ENCODE peak calls at places on chromosomes 6 and 20, in five cellular contexts. One of them, this sample, is unnamed.

GRCh38 chr6:15475261-15475660 is 187.6 kb downstream of the DTNBP1 start:
- DNase-seq in HFF-Myc: no peak
- DNase-seq in fibroblast of mammary gland: no peak
- DNase-seq in fibroblast of lung: no peak
- DNase-seq in uterus: no peak
- DNase-seq in this sample: no peak

GRCh38 chr6:31826793-31827285 is 699 bp upstream of the HSPA1B start:
- DNase-seq in fibroblast of lung: no peak
- DNase-seq in fibroblast of mammary gland: peak
- DNase-seq in uterus: peak
- DNase-seq in HFF-Myc: peak
- DNase-seq in this sample: peak

GRCh38 chr6:73262701-73263569 is at the start of gene KHDC1:
- DNase-seq in HFF-Myc: peak
- DNase-seq in fibroblast of mammary gland: peak
- DNase-seq in uterus: peak
- DNase-seq in fibroblast of lung: peak
- DNase-seq in this sample: peak

GRCh38 chr20:16444056-16444777 is 129.0 kb downstream of the KIF16B start:
- DNase-seq in uterus: no peak
- DNase-seq in fibroblast of mammary gland: peak
- DNase-seq in HFF-Myc: no peak
- DNase-seq in fibroblast of lung: peak
- DNase-seq in this sample: peak

GRCh38 chr6:125859691-125860210 is 69.0 kb downstream of the NCOA7 start:
- DNase-seq in uterus: no peak
- DNase-seq in fibroblast of mammary gland: peak
- DNase-seq in fibroblast of lung: no peak
- DNase-seq in HFF-Myc: no peak
- DNase-seq in this sample: peak

GRCh38 chr20:25046736-25047666 is 10.9 kb downstream of the ACSS1 start:
- DNase-seq in HFF-Myc: no peak
- DNase-seq in uterus: peak
- DNase-seq in fibroblast of mammary gland: no peak
- DNase-seq in fibroblast of lung: no peak
- DNase-seq in this sample: no peak

GRCh38 chr6:112218563-112218962 is 35.8 kb downstream of the LAMA4 start:
- DNase-seq in HFF-Myc: no peak
- DNase-seq in fibroblast of mammary gland: peak
- DNase-seq in uterus: peak
- DNase-seq in fibroblast of lung: peak
- DNase-seq in this sample: peak

GRCh38 chr6:17505767-17506280 is 94.3 kb upstream of the FAM8A1 start:
- DNase-seq in fibroblast of mammary gland: peak
- DNase-seq in uterus: no peak
- DNase-seq in fibroblast of lung: peak
- DNase-seq in HFF-Myc: no peak
- DNase-seq in this sample: peak

GRCh38 chr20:46903937-46904336 is 9.3 kb downstream of the EYA2 start:
- DNase-seq in HFF-Myc: no peak
- DNase-seq in fibroblast of mammary gland: no peak
- DNase-seq in fibroblast of lung: no peak
- DNase-seq in uterus: no peak
- DNase-seq in this sample: no peak
- TF ChIP-seq CTCF in HFF-Myc: no peak
- TF ChIP-seq CTCF in fibroblast of mammary gland: no peak
- TF ChIP-seq CTCF in fibroblast of lung: no peak
- TF ChIP-seq CTCF in uterus: no peak
- TF ChIP-seq CTCF in this sample: no peak

DNA sequence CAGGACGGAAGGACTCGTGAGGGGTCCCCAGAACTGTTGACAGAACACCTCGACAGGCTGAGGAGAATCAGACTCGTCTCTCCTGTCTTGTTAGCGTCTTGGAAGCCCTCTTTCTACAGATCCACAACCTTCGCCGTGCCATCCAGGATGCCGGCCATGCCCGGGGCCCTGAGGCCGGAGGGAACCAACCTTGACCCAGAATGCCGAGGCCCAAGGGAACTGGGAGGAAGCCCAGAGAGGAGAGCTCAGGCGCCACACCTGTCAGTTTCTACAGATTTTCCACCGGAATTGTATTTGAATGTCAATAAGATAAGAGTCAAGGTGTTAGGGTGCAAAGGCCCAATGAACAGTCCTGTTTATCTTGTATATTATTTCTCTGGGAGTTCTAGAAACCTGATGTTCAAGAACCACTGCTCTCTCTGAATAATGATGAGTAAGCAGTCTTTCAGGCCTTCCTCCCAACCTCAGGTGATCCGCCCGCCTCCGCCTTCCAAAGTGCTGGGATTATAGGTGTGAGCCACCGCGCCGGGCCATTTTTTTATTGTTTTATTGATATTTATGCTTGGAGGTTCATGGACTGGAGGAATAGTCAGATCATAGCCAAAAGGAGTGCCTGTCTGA is 804 bp upstream of the ME1 start:
- DNase-seq in fibroblast of mammary gland: no peak
- DNase-seq in HFF-Myc: no peak
- DNase-seq in fibroblast of lung: no peak
- DNase-seq in uterus: no peak
- DNase-seq in this sample: no peak
- H3K4me3 ChIP-seq in fibroblast of mammary gland: peak
- H3K4me3 ChIP-seq in HFF-Myc: peak
- H3K4me3 ChIP-seq in fibroblast of lung: no peak
- H3K4me3 ChIP-seq in uterus: no peak
- H3K4me3 ChIP-seq in this sample: peak

DNA sequence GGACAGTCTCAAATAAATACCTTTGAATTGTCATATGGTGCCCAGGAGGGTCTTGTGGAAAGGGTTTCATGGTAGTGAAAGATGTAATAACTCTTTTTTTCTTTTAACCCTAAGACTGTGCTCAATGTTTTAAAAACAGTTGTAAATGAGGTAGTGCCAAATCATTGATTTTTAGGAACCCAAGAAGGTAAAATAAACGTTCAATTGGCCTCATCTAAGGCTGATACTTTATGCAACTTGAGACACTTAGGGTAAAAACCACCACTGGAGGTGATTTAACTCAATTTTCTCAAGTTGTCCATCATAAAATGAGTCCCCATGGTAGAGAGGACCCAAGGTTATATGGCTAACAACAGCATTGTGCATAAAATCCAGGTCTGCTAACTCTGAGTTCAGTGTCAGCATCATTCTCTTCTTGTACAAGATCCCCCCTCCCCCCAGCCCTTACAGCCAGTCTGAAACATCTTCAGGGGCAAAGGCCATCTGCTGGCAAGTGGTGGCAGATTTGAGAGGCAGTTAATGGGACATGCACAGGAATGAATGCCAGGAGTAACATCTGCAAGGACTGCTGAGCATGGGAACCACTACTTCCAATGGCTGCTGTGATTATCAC is 244.4 kb downstream of the GMPR start:
- DNase-seq in fibroblast of mammary gland: no peak
- DNase-seq in fibroblast of lung: no peak
- DNase-seq in HFF-Myc: no peak
- DNase-seq in uterus: no peak
- DNase-seq in this sample: no peak
- TF ChIP-seq CTCF in fibroblast of mammary gland: no peak
- TF ChIP-seq CTCF in fibroblast of lung: no peak
- TF ChIP-seq CTCF in HFF-Myc: no peak
- TF ChIP-seq CTCF in uterus: no peak
- TF ChIP-seq CTCF in this sample: no peak

GRCh38 chr6:161444464-161444863 is 170.6 kb upstream of the AGPAT4 start:
- DNase-seq in uterus: no peak
- DNase-seq in fibroblast of lung: peak
- DNase-seq in HFF-Myc: no peak
- DNase-seq in fibroblast of mammary gland: peak
- DNase-seq in this sample: no peak
- H3K4me3 ChIP-seq in uterus: no peak
- H3K4me3 ChIP-seq in fibroblast of lung: no peak
- H3K4me3 ChIP-seq in HFF-Myc: no peak
- H3K4me3 ChIP-seq in fibroblast of mammary gland: no peak
- H3K4me3 ChIP-seq in this sample: no peak

GRCh38 chr6:11598687-11599086 is 61.1 kb downstream of the TMEM170B start:
- DNase-seq in fibroblast of mammary gland: no peak
- DNase-seq in fibroblast of lung: no peak
- DNase-seq in uterus: no peak
- DNase-seq in HFF-Myc: no peak
- DNase-seq in this sample: no peak

GRCh38 chr6:11596640-11597237 is 59.2 kb downstream of the TMEM170B start:
- DNase-seq in uterus: no peak
- DNase-seq in fibroblast of lung: no peak
- DNase-seq in fibroblast of mammary gland: no peak
- DNase-seq in HFF-Myc: no peak
- DNase-seq in this sample: no peak

GRCh38 chr6:11592289-11592906 is 54.8 kb downstream of the TMEM170B start:
- DNase-seq in fibroblast of lung: no peak
- DNase-seq in fibroblast of mammary gland: peak
- DNase-seq in uterus: no peak
- DNase-seq in HFF-Myc: no peak
- DNase-seq in this sample: peak

GRCh38 chr6:11593096-11593495 is 55.5 kb downstream of the TMEM170B start:
- DNase-seq in HFF-Myc: no peak
- DNase-seq in uterus: no peak
- DNase-seq in fibroblast of lung: no peak
- DNase-seq in fibroblast of mammary gland: no peak
- DNase-seq in this sample: no peak

DNA sequence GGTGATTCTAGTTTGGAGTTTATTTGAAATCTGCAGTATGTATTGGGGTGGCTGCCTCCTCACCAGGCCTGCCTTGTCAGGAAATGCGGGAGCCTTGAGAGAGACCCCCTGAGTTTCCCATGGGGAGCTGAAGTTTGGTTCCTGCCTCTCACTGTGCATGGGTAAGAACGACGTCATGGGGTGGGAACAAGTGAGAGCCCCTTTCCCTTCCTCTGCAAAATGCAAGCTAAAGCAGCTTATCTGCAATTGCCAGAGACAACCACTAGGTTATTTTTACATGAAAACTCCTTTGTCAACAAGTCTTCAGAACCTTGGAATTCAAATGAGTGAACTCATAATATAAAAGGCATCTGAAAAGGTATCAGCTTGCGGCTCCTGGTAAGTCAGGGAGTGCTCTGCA is 58.4 kb downstream of the TMEM170B start:
- DNase-seq in uterus: no peak
- DNase-seq in fibroblast of mammary gland: peak
- DNase-seq in HFF-Myc: no peak
- DNase-seq in fibroblast of lung: no peak
- DNase-seq in this sample: no peak
- TF ChIP-seq CTCF in uterus: no peak
- TF ChIP-seq CTCF in fibroblast of mammary gland: peak
- TF ChIP-seq CTCF in HFF-Myc: no peak
- TF ChIP-seq CTCF in fibroblast of lung: no peak
- TF ChIP-seq CTCF in this sample: peak

GRCh38 chr20:44598413-44599290 is 16.3 kb downstream of the PKIG start:
- DNase-seq in fibroblast of mammary gland: no peak
- DNase-seq in HFF-Myc: no peak
- DNase-seq in uterus: no peak
- DNase-seq in fibroblast of lung: peak
- DNase-seq in this sample: peak
- H3K4me3 ChIP-seq in fibroblast of mammary gland: no peak
- H3K4me3 ChIP-seq in HFF-Myc: no peak
- H3K4me3 ChIP-seq in uterus: no peak
- H3K4me3 ChIP-seq in fibroblast of lung: no peak
- H3K4me3 ChIP-seq in this sample: no peak

DNA sequence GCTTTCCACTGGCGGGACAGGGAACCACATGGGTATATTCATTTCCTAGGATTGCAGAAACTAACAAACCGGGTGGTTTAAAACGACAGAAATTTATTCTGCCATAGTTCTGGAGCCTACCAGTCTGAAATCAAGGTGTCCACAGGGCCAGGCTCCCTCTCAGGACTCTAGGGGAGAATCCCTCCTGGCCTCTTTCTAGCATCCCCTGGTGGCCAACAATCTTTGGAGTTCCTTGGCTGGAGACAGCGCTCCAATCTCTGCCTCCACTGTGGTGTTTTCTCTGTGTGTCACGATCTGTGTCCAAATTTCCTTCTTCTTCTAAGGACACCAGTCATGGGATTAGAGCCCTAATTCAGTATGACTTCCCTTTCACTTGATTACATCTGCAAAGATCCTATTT is 95.0 kb downstream of the SCML4 start:
- DNase-seq in fibroblast of mammary gland: no peak
- DNase-seq in fibroblast of lung: no peak
- DNase-seq in HFF-Myc: no peak
- DNase-seq in uterus: no peak
- DNase-seq in this sample: no peak
- TF ChIP-seq CTCF in fibroblast of mammary gland: peak
- TF ChIP-seq CTCF in fibroblast of lung: no peak
- TF ChIP-seq CTCF in HFF-Myc: peak
- TF ChIP-seq CTCF in uterus: no peak
- TF ChIP-seq CTCF in this sample: no peak

DNA sequence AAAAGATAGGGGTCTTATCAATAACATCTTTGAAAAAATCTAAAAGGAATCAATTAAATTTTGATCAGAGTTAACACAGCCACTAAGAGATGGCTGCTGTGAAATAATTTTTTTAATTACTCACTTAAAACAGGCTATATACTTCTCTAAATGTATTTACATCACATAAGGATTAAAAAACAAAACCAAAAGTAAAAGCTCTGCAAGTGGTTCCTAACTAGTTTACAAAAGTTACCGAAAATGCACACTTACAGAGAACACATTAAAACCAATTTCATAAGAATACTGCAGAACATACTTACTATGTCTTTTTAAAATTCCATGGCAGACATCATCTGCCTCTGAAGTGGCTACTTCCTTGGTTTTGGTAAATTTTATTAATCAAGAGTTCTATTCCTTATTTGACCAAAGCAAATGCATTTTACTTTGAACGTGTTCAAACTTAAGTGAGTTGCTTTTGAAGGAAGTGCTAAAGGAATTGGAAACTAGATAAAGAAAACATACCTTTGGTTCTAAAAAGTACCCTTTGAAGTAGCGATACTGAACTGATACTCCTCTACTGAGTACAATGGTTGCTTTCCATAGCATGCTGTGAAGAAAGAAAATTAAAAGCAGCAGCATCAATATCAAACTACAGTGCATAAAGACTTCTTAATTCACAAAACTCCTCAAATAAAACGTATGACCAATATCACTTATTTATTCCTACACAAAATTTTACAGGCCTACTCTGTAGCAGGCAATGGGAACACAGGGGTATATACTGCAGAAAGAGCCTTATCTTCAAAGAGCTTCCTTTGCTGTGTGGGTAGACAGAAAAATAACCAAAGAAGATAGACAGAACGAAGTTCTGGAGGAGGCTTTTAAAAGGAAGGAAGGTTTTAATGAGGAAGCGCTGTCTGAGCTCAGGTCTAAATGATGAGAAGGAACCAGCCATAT is 157.1 kb upstream of the SHLD1 start:
- DNase-seq in HFF-Myc: no peak
- DNase-seq in uterus: no peak
- DNase-seq in fibroblast of mammary gland: no peak
- DNase-seq in fibroblast of lung: no peak
- DNase-seq in this sample: no peak
- H3K4me3 ChIP-seq in HFF-Myc: no peak
- H3K4me3 ChIP-seq in uterus: no peak
- H3K4me3 ChIP-seq in fibroblast of mammary gland: no peak
- H3K4me3 ChIP-seq in fibroblast of lung: no peak
- H3K4me3 ChIP-seq in this sample: no peak

This sample was measured in cardiac fibroblast.